ENCODE peak calls at places on chromosomes 11 and 22, in five cellular contexts. U is BJ, S is cardiac muscle cell, I is fibroblast of lung, G is cardiac fibroblast. Q is an unnamed sample.

GRCh38 chr11:14342906-14343305 is 16.1 kb downstream of the RRAS2 start:
- DNase-seq in G (peak; percentile 83), I (peak; percentile 57), S (no peak), U (no peak), Q (no peak)

GRCh38 chr11:121887564-121887963 is 228.5 kb downstream of the BLID start:
- DNase-seq in U (no peak), G (no peak), I (no peak), S (peak; percentile 5), Q (no peak)

GRCh38 chr11:85088286-85088685 is 538.9 kb downstream of the DLG2 start:
- DNase-seq in U (no peak), S (no peak), G (peak; percentile 29), I (peak; percentile 61), Q (no peak)

GRCh38 chr11:3989891-3990290 is 104.7 kb upstream of the RRM1 start:
- DNase-seq in S (no peak), U (no peak), I (no peak), G (no peak), Q (no peak)

GRCh38 chr22:38417252-38418060 is 37.5 kb downstream of the KCNJ4 start:
- DNase-seq in G (no peak), I (no peak), U (no peak), S (no peak), Q (no peak)

GRCh38 chr11:13972033-13972910 is 9.7 kb downstream of the SPON1 start:
- DNase-seq in G (no peak), S (no peak), I (peak; percentile 66), U (no peak), Q (no peak)

GRCh38 chr22:35531202-35531601 is 9.4 kb upstream of the RASD2 start:
- DNase-seq in I (no peak), S (no peak), G (no peak), U (no peak), Q (no peak)

GRCh38 chr11:42205518-42205917 is 746.1 kb upstream of the LRRC4C start:
- DNase-seq in U (no peak), S (no peak), G (no peak), I (no peak), Q (no peak)

GRCh38 chr11:70711095-70711910 is 313.0 kb downstream of the CTTN start:
- DNase-seq in U (no peak), S (no peak), G (no peak), I (no peak), Q (no peak)

GRCh38 chr22:38317995-38318715 is 922 bp upstream of the CSNK1E start:
- DNase-seq in I (peak; percentile 96), U (peak; percentile 75), G (peak; percentile 96), S (no peak), Q (no peak)

GRCh38 chr11:72578051-72578450 is 96.2 kb downstream of the PDE2A start:
- DNase-seq in U (no peak), S (no peak), G (no peak), I (no peak), Q (no peak)

GRCh38 chr11:36313073-36313472 is 17.0 kb downstream of the PRR5L start:
- DNase-seq in I (no peak), G (no peak), U (no peak), S (no peak), Q (no peak)

GRCh38 chr11:124285610-124286344 is 28.0 kb downstream of the OR8D1 start:
- DNase-seq in S (no peak), U (peak; percentile 24), G (peak; percentile 98), I (peak; percentile 89), Q (no peak)

GRCh38 chr11:124762077-124762623 is at the start of gene ESAM:
- DNase-seq in U (no peak), S (peak; percentile 42), I (no peak), G (no peak), Q (no peak)

GRCh38 chr22:28344893-28345292 is 334.7 kb downstream of the TTC28 start:
- DNase-seq in G (no peak), I (no peak), U (no peak), S (no peak), Q (no peak)

GRCh38 chr11:37449146-37449545 is 851.1 kb upstream of the RAG2 start:
- DNase-seq in I (peak; percentile 49), S (peak; percentile 64), U (peak; percentile 5), G (peak; percentile 77), Q (no peak)

GRCh38 chr22:37918149-37918548 is 12.1 kb downstream of the MICALL1 start:
- DNase-seq in G (no peak), U (no peak), S (no peak), I (no peak), Q (no peak)

GRCh38 chr11:122784325-122785155 is 53.8 kb upstream of the CRTAM start:
- DNase-seq in I (peak; percentile 94), G (peak; percentile 98), S (peak; percentile 16), U (peak; percentile 79), Q (no peak)

GRCh38 chr11:34075178-34075820 is 23.8 kb downstream of the CAPRIN1 start:
- DNase-seq in U (peak; percentile 42), S (no peak), G (peak; percentile 61), I (peak; percentile 84), Q (no peak)

GRCh38 chr11:106322111-106322510 is 244.6 kb downstream of the AASDHPPT start:
- DNase-seq in I (no peak), G (no peak), S (no peak), U (no peak), Q (no peak)

GRCh38 chr22:40797427-40797826 is 21.7 kb downstream of the SLC25A17 start:
- DNase-seq in I (peak; percentile 55), G (no peak), U (no peak), S (no peak), Q (no peak)

GRCh38 chr11:67634366-67635230 is 4.9 kb upstream of the NUDT8 start:
- DNase-seq in I (no peak), U (no peak), G (no peak), S (no peak), Q (no peak)

GRCh38 chr22:38257170-38257569 is 15.6 kb downstream of the TMEM184B start:
- DNase-seq in I (peak; percentile 81), S (no peak), G (peak; percentile 85), U (peak; percentile 38), Q (no peak)

GRCh38 chr11:41044747-41045146 is 414.7 kb downstream of the LRRC4C start:
- DNase-seq in S (no peak), I (no peak), G (no peak), U (no peak), Q (no peak)

GRCh38 chr22:27383896-27384295 is 417.7 kb downstream of the MN1 start:
- DNase-seq in I (no peak), S (no peak), G (no peak), U (no peak), Q (no peak)

GRCh38 chr11:63609971-63610580 is 4.2 kb downstream of the PLAAT3 start:
- DNase-seq in G (no peak), S (no peak), U (no peak), I (peak; percentile 58), Q (no peak)

GRCh38 chr22:42641801-42642413 is 1.5 kb upstream of the ATP5MGL start:
- DNase-seq in G (peak; percentile 42), U (no peak), S (no peak), I (no peak), Q (no peak)

GRCh38 chr11:130456276-130456675 is 7.8 kb downstream of the ADAMTS15 start:
- DNase-seq in G (no peak), S (no peak), I (no peak), U (no peak), Q (no peak)

GRCh38 chr22:38973289-38974169 is 8.6 kb upstream of the APOBEC3B start:
- DNase-seq in G (peak; percentile 48), U (no peak), I (peak; percentile 16), S (peak; percentile 69), Q (no peak)

GRCh38 chr11:128326791-128327190 is 260.6 kb downstream of the ETS1 start:
- DNase-seq in U (no peak), I (no peak), G (no peak), S (no peak), Q (no peak)

GRCh38 chr11:102115557-102115956 is 5.3 kb downstream of the YAP1 start:
- DNase-seq in S (peak; percentile 54), G (peak; percentile 51), I (peak; percentile 82), U (no peak), Q (no peak)

GRCh38 chr22:31141551-31141950 is 1.2 kb upstream of the PLA2G3 start:
- DNase-seq in I (no peak), G (no peak), U (no peak), S (no peak), Q (no peak)

GRCh38 chr11:7671347-7671746 is 2.0 kb downstream of the CYB5R2 start:
- DNase-seq in I (no peak), G (no peak), S (no peak), U (no peak), Q (no peak)

GRCh38 chr11:114447892-114448291 is 8.6 kb downstream of the REXO2 start:
- DNase-seq in U (peak; percentile 72), I (peak; percentile 65), S (no peak), G (peak; percentile 8), Q (no peak)

GRCh38 chr11:76177250-76177686 is 29.0 kb downstream of the WNT11 start:
- DNase-seq in I (no peak), S (no peak), U (no peak), G (no peak), Q (no peak)

DNA sequence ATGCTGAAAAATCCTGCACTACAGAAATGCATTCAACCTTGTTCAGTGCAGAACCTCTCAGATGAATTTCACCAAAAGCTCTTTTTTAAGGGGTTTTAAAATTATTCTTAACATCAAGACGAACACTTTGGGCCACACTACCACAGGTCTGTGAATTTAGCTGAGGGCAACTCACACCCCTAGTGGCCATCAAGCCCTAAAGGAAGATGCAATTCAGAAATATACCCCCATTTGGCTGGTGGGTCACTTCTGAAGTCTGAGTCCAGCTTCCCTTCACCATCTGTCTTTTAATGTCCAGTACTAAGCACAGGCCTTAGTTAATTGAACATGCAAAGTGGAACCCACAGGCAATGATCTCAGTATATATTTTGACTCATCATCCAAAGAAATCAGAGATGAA is 50.5 kb downstream of the FAM76B start:
- DNase-seq in S (no peak), U (no peak), G (no peak), I (no peak), Q (no peak)
- TF ChIP-seq CTCF in S (no peak), U (no peak), G (no peak), I (no peak), Q (peak; percentile 43)

GRCh38 chr11:118401880-118402590 is 629 bp downstream of the ATP5MG start:
- DNase-seq in U (peak; percentile 60), G (peak; percentile 90), I (peak; percentile 91), S (no peak), Q (no peak)
- TF ChIP-seq CTCF in U (no peak), G (no peak), I (no peak), S (no peak), Q (no peak)

GRCh38 chr11:26344647-26345046 is 12.7 kb downstream of the ANO3 start:
- DNase-seq in S (no peak), G (peak; percentile 67), U (no peak), I (peak; percentile 23), Q (no peak)

GRCh38 chr11:26348776-26349175 is 16.8 kb downstream of the ANO3 start:
- DNase-seq in U (no peak), G (peak; percentile 55), S (no peak), I (no peak), Q (no peak)

GRCh38 chr11:26350002-26350401 is 18.1 kb downstream of the ANO3 start:
- DNase-seq in U (no peak), S (no peak), G (no peak), I (no peak), Q (no peak)
- TF ChIP-seq CTCF in U (no peak), S (no peak), G (no peak), I (no peak), Q (no peak)

DNA sequence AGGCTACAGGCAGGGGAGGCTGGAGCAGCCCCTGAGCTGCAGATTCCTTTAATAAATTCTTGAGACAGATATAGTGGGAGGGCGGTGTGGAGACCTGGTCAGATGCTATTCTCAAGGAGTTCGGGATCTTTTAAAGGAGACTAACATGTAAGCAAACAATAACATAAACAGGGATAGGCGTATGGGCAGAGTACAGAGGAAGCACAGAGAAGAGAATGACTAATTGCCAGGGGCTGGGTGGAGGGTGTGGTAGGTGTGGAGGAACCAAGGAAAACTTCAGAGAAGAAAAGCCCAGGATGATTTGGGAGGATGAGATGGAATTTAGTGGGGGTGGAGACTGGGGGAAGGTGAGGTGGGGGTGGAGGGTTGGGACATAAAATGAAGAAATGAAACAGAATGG is 9.7 kb upstream of the HEPHL1 start:
- DNase-seq in U (no peak), S (no peak), I (no peak), G (no peak), Q (no peak)
- TF ChIP-seq CTCF in U (no peak), S (no peak), I (no peak), G (no peak), Q (no peak)